ENCODE peak calls at places on chromosomes 12 and 14, in eight cellular contexts. One of them, this sample, is unnamed. For H3K4me1, the result is how much of the 10 kb centered on the place peaks cover.

GRCh38 chr12:13339538-13339937 is 143.0 kb downstream of the EMP1 start:
- DNase-seq in HepG2: peak
- DNase-seq in lower lobe of right lung: no peak
- DNase-seq in PC-9: peak
- DNase-seq in Peyer's patch: no peak
- DNase-seq in CD8-positive, alpha-beta T cell: no peak
- DNase-seq in heart right ventricle: no peak
- DNase-seq in colonic mucosa: no peak
- DNase-seq in this sample: peak

GRCh38 chr12:100576311-100577036 is 3.0 kb downstream of the GAS2L3 start:
- DNase-seq in Peyer's patch: no peak
- DNase-seq in heart right ventricle: no peak
- DNase-seq in HepG2: no peak
- DNase-seq in colonic mucosa: no peak
- DNase-seq in CD8-positive, alpha-beta T cell: no peak
- DNase-seq in lower lobe of right lung: no peak
- DNase-seq in PC-9: no peak
- DNase-seq in this sample: no peak

GRCh38 chr12:26231930-26232329 is 36.6 kb downstream of the SSPN start:
- DNase-seq in CD8-positive, alpha-beta T cell: no peak
- DNase-seq in HepG2: no peak
- DNase-seq in lower lobe of right lung: no peak
- DNase-seq in Peyer's patch: no peak
- DNase-seq in PC-9: no peak
- DNase-seq in colonic mucosa: no peak
- DNase-seq in heart right ventricle: no peak
- DNase-seq in this sample: no peak

GRCh38 chr14:84208451-84208850 is 1321.5 kb upstream of the FLRT2 start:
- DNase-seq in Peyer's patch: no peak
- DNase-seq in CD8-positive, alpha-beta T cell: no peak
- DNase-seq in colonic mucosa: no peak
- DNase-seq in PC-9: no peak
- DNase-seq in lower lobe of right lung: no peak
- DNase-seq in HepG2: no peak
- DNase-seq in heart right ventricle: no peak
- DNase-seq in this sample: no peak

GRCh38 chr12:7601407-7601806 is 64.3 kb downstream of the APOBEC1 start:
- DNase-seq in lower lobe of right lung: no peak
- DNase-seq in Peyer's patch: no peak
- DNase-seq in HepG2: no peak
- DNase-seq in colonic mucosa: no peak
- DNase-seq in CD8-positive, alpha-beta T cell: no peak
- DNase-seq in heart right ventricle: no peak
- DNase-seq in PC-9: no peak
- DNase-seq in this sample: no peak

GRCh38 chr12:112988224-112988623 is 9.9 kb downstream of the OAS2 start:
- DNase-seq in HepG2: no peak
- DNase-seq in heart right ventricle: no peak
- DNase-seq in PC-9: no peak
- DNase-seq in Peyer's patch: no peak
- DNase-seq in CD8-positive, alpha-beta T cell: no peak
- DNase-seq in colonic mucosa: no peak
- DNase-seq in lower lobe of right lung: no peak
- DNase-seq in this sample: no peak

GRCh38 chr14:96274122-96274910 is 18.3 kb downstream of the BDKRB1 start:
- DNase-seq in CD8-positive, alpha-beta T cell: no peak
- DNase-seq in colonic mucosa: no peak
- DNase-seq in heart right ventricle: no peak
- DNase-seq in lower lobe of right lung: no peak
- DNase-seq in Peyer's patch: no peak
- DNase-seq in HepG2: no peak
- DNase-seq in PC-9: no peak
- DNase-seq in this sample: peak

GRCh38 chr12:31928246-31929139 is 30.7 kb upstream of the RESF1 start:
- DNase-seq in HepG2: no peak
- DNase-seq in lower lobe of right lung: no peak
- DNase-seq in heart right ventricle: no peak
- DNase-seq in colonic mucosa: no peak
- DNase-seq in CD8-positive, alpha-beta T cell: no peak
- DNase-seq in Peyer's patch: no peak
- DNase-seq in PC-9: no peak
- DNase-seq in this sample: no peak

GRCh38 chr12:131133994-131134393 is 180.3 kb downstream of the ADGRD1 start:
- DNase-seq in Peyer's patch: no peak
- DNase-seq in lower lobe of right lung: no peak
- DNase-seq in CD8-positive, alpha-beta T cell: no peak
- DNase-seq in HepG2: no peak
- DNase-seq in heart right ventricle: no peak
- DNase-seq in colonic mucosa: no peak
- DNase-seq in PC-9: no peak
- DNase-seq in this sample: no peak

GRCh38 chr12:106648736-106649135 is 65.9 kb downstream of the RFX4 start:
- DNase-seq in lower lobe of right lung: no peak
- DNase-seq in PC-9: no peak
- DNase-seq in colonic mucosa: peak
- DNase-seq in CD8-positive, alpha-beta T cell: no peak
- DNase-seq in heart right ventricle: no peak
- DNase-seq in Peyer's patch: no peak
- DNase-seq in HepG2: no peak
- DNase-seq in this sample: peak

GRCh38 chr12:92971869-92972524 is 42.9 kb upstream of the EEA1 start:
- DNase-seq in CD8-positive, alpha-beta T cell: no peak
- DNase-seq in heart right ventricle: no peak
- DNase-seq in Peyer's patch: no peak
- DNase-seq in lower lobe of right lung: no peak
- DNase-seq in HepG2: no peak
- DNase-seq in colonic mucosa: no peak
- DNase-seq in PC-9: no peak
- DNase-seq in this sample: no peak

GRCh38 chr12:63238892-63239291 is 87.9 kb upstream of the AVPR1A start:
- DNase-seq in heart right ventricle: no peak
- DNase-seq in colonic mucosa: no peak
- DNase-seq in lower lobe of right lung: no peak
- DNase-seq in HepG2: no peak
- DNase-seq in CD8-positive, alpha-beta T cell: no peak
- DNase-seq in Peyer's patch: no peak
- DNase-seq in PC-9: no peak
- DNase-seq in this sample: no peak

GRCh38 chr14:88765130-88765529 is 27.6 kb downstream of the EML5 start:
- DNase-seq in CD8-positive, alpha-beta T cell: no peak
- DNase-seq in HepG2: no peak
- DNase-seq in Peyer's patch: no peak
- DNase-seq in PC-9: peak
- DNase-seq in colonic mucosa: no peak
- DNase-seq in lower lobe of right lung: no peak
- DNase-seq in heart right ventricle: no peak
- DNase-seq in this sample: no peak

GRCh38 chr12:95763809-95764253 is 26.7 kb downstream of the NTN4 start:
- DNase-seq in PC-9: peak
- DNase-seq in heart right ventricle: no peak
- DNase-seq in colonic mucosa: peak
- DNase-seq in lower lobe of right lung: no peak
- DNase-seq in HepG2: peak
- DNase-seq in Peyer's patch: peak
- DNase-seq in CD8-positive, alpha-beta T cell: no peak
- DNase-seq in this sample: no peak

GRCh38 chr12:1912580-1913376 is 5.7 kb downstream of the CACNA2D4 start:
- DNase-seq in lower lobe of right lung: no peak
- DNase-seq in Peyer's patch: no peak
- DNase-seq in PC-9: no peak
- DNase-seq in CD8-positive, alpha-beta T cell: no peak
- DNase-seq in colonic mucosa: no peak
- DNase-seq in HepG2: no peak
- DNase-seq in heart right ventricle: no peak
- DNase-seq in this sample: peak

GRCh38 chr12:49871263-49871561 is 28.3 kb upstream of the BCDIN3D start:
- DNase-seq in heart right ventricle: no peak
- DNase-seq in Peyer's patch: no peak
- DNase-seq in CD8-positive, alpha-beta T cell: no peak
- DNase-seq in PC-9: no peak
- DNase-seq in colonic mucosa: no peak
- DNase-seq in lower lobe of right lung: no peak
- DNase-seq in HepG2: no peak
- DNase-seq in this sample: no peak

GRCh38 chr12:49874142-49874897 is 29.4 kb downstream of the FAIM2 start:
- DNase-seq in colonic mucosa: no peak
- DNase-seq in heart right ventricle: no peak
- DNase-seq in Peyer's patch: peak
- DNase-seq in HepG2: no peak
- DNase-seq in CD8-positive, alpha-beta T cell: no peak
- DNase-seq in PC-9: no peak
- DNase-seq in lower lobe of right lung: no peak
- DNase-seq in this sample: no peak

GRCh38 chr12:49873361-49873934 is 30.3 kb downstream of the FAIM2 start:
- DNase-seq in PC-9: no peak
- DNase-seq in HepG2: no peak
- DNase-seq in Peyer's patch: peak
- DNase-seq in heart right ventricle: no peak
- DNase-seq in colonic mucosa: no peak
- DNase-seq in CD8-positive, alpha-beta T cell: no peak
- DNase-seq in lower lobe of right lung: no peak
- DNase-seq in this sample: no peak

GRCh38 chr12:49872381-49872780 is 29.5 kb upstream of the BCDIN3D start:
- DNase-seq in heart right ventricle: no peak
- DNase-seq in Peyer's patch: no peak
- DNase-seq in PC-9: no peak
- DNase-seq in colonic mucosa: no peak
- DNase-seq in HepG2: no peak
- DNase-seq in lower lobe of right lung: no peak
- DNase-seq in CD8-positive, alpha-beta T cell: no peak
- DNase-seq in this sample: no peak

DNA sequence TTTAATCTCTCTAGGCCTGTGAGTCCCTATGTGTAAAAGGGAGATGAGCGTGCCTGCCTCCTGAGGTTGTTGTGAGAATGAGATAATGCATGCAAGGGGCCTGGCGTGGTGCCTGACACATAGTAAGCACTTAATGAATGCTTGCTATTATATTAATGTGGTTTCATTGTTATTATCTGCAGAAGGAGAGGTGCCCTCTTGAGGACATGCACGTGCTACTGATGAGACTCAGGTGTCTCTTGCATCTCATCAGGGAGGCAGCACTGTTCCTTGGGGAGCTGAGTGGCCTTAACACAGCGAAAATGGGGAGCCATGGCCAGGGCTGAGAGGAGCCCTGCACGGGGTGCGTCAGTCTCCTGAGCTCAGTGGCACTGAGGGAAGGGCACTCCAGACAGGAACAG is 29.9 kb upstream of the BCDIN3D start:
- DNase-seq in heart right ventricle: no peak
- DNase-seq in PC-9: no peak
- DNase-seq in CD8-positive, alpha-beta T cell: no peak
- DNase-seq in lower lobe of right lung: no peak
- DNase-seq in Peyer's patch: no peak
- DNase-seq in HepG2: no peak
- DNase-seq in colonic mucosa: no peak
- DNase-seq in this sample: no peak
- H3K4me1 ChIP-seq in heart right ventricle: under half
- H3K4me1 ChIP-seq in PC-9: under half
- H3K4me1 ChIP-seq in CD8-positive, alpha-beta T cell: under half
- H3K4me1 ChIP-seq in lower lobe of right lung: under half
- H3K4me1 ChIP-seq in Peyer's patch: under half
- H3K4me1 ChIP-seq in HepG2: under half
- H3K4me1 ChIP-seq in colonic mucosa: under half
- H3K4me1 ChIP-seq in this sample: under half

GRCh38 chr12:47750916-47751470 is 7.7 kb downstream of the RAPGEF3 start:
- DNase-seq in CD8-positive, alpha-beta T cell: no peak
- DNase-seq in lower lobe of right lung: no peak
- DNase-seq in PC-9: no peak
- DNase-seq in colonic mucosa: no peak
- DNase-seq in Peyer's patch: no peak
- DNase-seq in HepG2: no peak
- DNase-seq in heart right ventricle: no peak
- DNase-seq in this sample: no peak
- TF ChIP-seq CTCF in CD8-positive, alpha-beta T cell: no peak
- TF ChIP-seq CTCF in lower lobe of right lung: no peak
- TF ChIP-seq CTCF in PC-9: no peak
- TF ChIP-seq CTCF in colonic mucosa: no peak
- TF ChIP-seq CTCF in Peyer's patch: no peak
- TF ChIP-seq CTCF in HepG2: no peak
- TF ChIP-seq CTCF in heart right ventricle: no peak
- TF ChIP-seq CTCF in this sample: no peak

GRCh38 chr14:91501348-91501747 is 8.8 kb downstream of the PPP4R3A start:
- DNase-seq in lower lobe of right lung: no peak
- DNase-seq in colonic mucosa: no peak
- DNase-seq in HepG2: no peak
- DNase-seq in heart right ventricle: no peak
- DNase-seq in CD8-positive, alpha-beta T cell: no peak
- DNase-seq in PC-9: no peak
- DNase-seq in Peyer's patch: no peak
- DNase-seq in this sample: no peak

GRCh38 chr14:91501951-91502930 is 7.9 kb downstream of the PPP4R3A start:
- DNase-seq in HepG2: no peak
- DNase-seq in lower lobe of right lung: no peak
- DNase-seq in CD8-positive, alpha-beta T cell: no peak
- DNase-seq in PC-9: no peak
- DNase-seq in Peyer's patch: no peak
- DNase-seq in colonic mucosa: no peak
- DNase-seq in heart right ventricle: no peak
- DNase-seq in this sample: no peak

GRCh38 chr14:91508105-91508504 is 2.0 kb downstream of the PPP4R3A start:
- DNase-seq in heart right ventricle: no peak
- DNase-seq in colonic mucosa: no peak
- DNase-seq in CD8-positive, alpha-beta T cell: no peak
- DNase-seq in HepG2: no peak
- DNase-seq in PC-9: no peak
- DNase-seq in lower lobe of right lung: no peak
- DNase-seq in Peyer's patch: no peak
- DNase-seq in this sample: no peak

GRCh38 chr14:91506226-91506625 is 3.9 kb downstream of the PPP4R3A start:
- DNase-seq in heart right ventricle: no peak
- DNase-seq in Peyer's patch: no peak
- DNase-seq in colonic mucosa: no peak
- DNase-seq in lower lobe of right lung: no peak
- DNase-seq in PC-9: no peak
- DNase-seq in CD8-positive, alpha-beta T cell: no peak
- DNase-seq in HepG2: no peak
- DNase-seq in this sample: no peak

DNA sequence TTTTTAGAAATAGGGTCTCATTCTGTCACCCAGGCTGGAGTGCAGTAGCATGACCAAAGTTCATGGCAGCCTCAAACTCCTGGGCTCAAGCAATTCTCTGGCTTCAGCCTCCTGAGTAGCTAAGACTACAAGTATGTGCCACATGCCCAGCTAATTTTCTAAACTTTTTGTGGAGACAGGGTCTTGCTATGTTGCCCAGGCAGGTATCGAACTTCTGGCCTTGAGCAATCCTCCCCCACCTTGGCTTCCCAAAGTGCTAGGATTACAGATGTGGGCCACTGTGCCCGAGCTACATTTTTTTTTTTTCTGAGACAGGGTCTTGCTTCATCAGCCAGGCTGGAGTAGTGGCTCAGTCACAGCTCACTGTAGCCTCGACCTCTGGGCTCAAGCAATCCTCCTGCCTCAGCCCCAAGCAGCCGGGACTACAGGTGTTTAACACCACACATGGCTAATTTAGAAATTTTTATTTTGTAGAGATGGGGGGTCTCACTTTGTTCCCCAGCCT is 7.1 kb downstream of the PPP4R3A start:
- DNase-seq in colonic mucosa: no peak
- DNase-seq in HepG2: no peak
- DNase-seq in heart right ventricle: no peak
- DNase-seq in Peyer's patch: no peak
- DNase-seq in PC-9: no peak
- DNase-seq in lower lobe of right lung: no peak
- DNase-seq in CD8-positive, alpha-beta T cell: no peak
- DNase-seq in this sample: no peak
- H3K4me1 ChIP-seq in colonic mucosa: under half
- H3K4me1 ChIP-seq in HepG2: half or more
- H3K4me1 ChIP-seq in heart right ventricle: half or more
- H3K4me1 ChIP-seq in Peyer's patch: under half
- H3K4me1 ChIP-seq in PC-9: under half
- H3K4me1 ChIP-seq in lower lobe of right lung: half or more
- H3K4me1 ChIP-seq in CD8-positive, alpha-beta T cell: half or more
- H3K4me1 ChIP-seq in this sample: under half

GRCh38 chr14:93104961-93105360 is 10.8 kb downstream of the ITPK1 start:
- DNase-seq in colonic mucosa: no peak
- DNase-seq in lower lobe of right lung: no peak
- DNase-seq in PC-9: peak
- DNase-seq in HepG2: peak
- DNase-seq in CD8-positive, alpha-beta T cell: no peak
- DNase-seq in Peyer's patch: no peak
- DNase-seq in heart right ventricle: no peak
- DNase-seq in this sample: no peak
- TF ChIP-seq CTCF in colonic mucosa: no peak
- TF ChIP-seq CTCF in lower lobe of right lung: no peak
- TF ChIP-seq CTCF in PC-9: peak
- TF ChIP-seq CTCF in HepG2: no peak
- TF ChIP-seq CTCF in CD8-positive, alpha-beta T cell: no peak
- TF ChIP-seq CTCF in Peyer's patch: no peak
- TF ChIP-seq CTCF in heart right ventricle: no peak
- TF ChIP-seq CTCF in this sample: no peak

This sample was measured in esophagus muscularis mucosa.